ENCODE peak calls at places on chromosomes 3 and 15, in nine cellular contexts. N, I, X, W, R, B, G, P and O are unnamed samples.

GRCh38 chr3:159616234-159616825 is 372.3 kb upstream of the IL12A start:
- DNase-seq in N (peak; percentile 55), I (peak; percentile 16), X (peak; percentile 71), W (no peak), R (no peak), B (peak; percentile 52), G (no peak), P (no peak), O (peak; percentile 79)

GRCh38 chr15:100107606-100108225 is 234.1 kb downstream of the ADAMTS17 start:
- DNase-seq in N (peak; percentile 26), I (no peak), X (no peak), W (no peak), R (no peak), B (no peak), G (peak; percentile 69), P (no peak), O (no peak)

GRCh38 chr3:124587053-124587408 is 143.2 kb upstream of the UMPS start:
- DNase-seq in N (no peak), I (no peak), X (no peak), W (no peak), R (no peak), B (no peak), G (no peak), P (no peak), O (no peak)

GRCh38 chr3:94990952-94991705 is 928.3 kb downstream of the NSUN3 start:
- DNase-seq in N (no peak), I (no peak), X (no peak), W (no peak), R (no peak), B (no peak), G (no peak), P (no peak), O (no peak)

GRCh38 chr3:113057117-113057516 is 66.3 kb downstream of the GTPBP8 start:
- DNase-seq in N (no peak), I (no peak), X (no peak), W (no peak), R (no peak), B (no peak), G (no peak), P (no peak), O (no peak)

GRCh38 chr3:52682016-52682415 is 3.7 kb downstream of the PBRM1 start:
- DNase-seq in N (no peak), I (no peak), X (peak; percentile 79), W (no peak), R (peak; percentile 38), B (peak; percentile 27), G (no peak), P (no peak), O (peak; percentile 81)

GRCh38 chr3:112623717-112624116 is 17.2 kb downstream of the CCDC80 start:
- DNase-seq in N (no peak), I (no peak), X (no peak), W (no peak), R (no peak), B (no peak), G (no peak), P (no peak), O (peak; percentile 39)

GRCh38 chr3:56795097-56795806 is 6.5 kb downstream of the ARHGEF3 start:
- DNase-seq in N (no peak), I (no peak), X (no peak), W (no peak), R (no peak), B (no peak), G (no peak), P (no peak), O (no peak)

GRCh38 chr15:31805090-31805662 is 225.1 kb upstream of the CHRNA7 start:
- DNase-seq in N (no peak), I (no peak), X (no peak), W (no peak), R (no peak), B (no peak), G (no peak), P (no peak), O (no peak)

GRCh38 chr3:11307830-11308432 is 35.7 kb downstream of the ATG7 start:
- DNase-seq in N (no peak), I (no peak), X (no peak), W (no peak), R (no peak), B (no peak), G (no peak), P (no peak), O (no peak)

GRCh38 chr15:59276225-59277178 is 69.9 kb downstream of the LDHAL6B start:
- DNase-seq in N (no peak), I (no peak), X (no peak), W (no peak), R (peak; percentile 90), B (no peak), G (no peak), P (no peak), O (peak; percentile 30)

GRCh38 chr3:5123937-5124336 is 1.8 kb downstream of the ARL8B start:
- DNase-seq in N (no peak), I (no peak), X (no peak), W (no peak), R (no peak), B (no peak), G (peak; percentile 68), P (no peak), O (no peak)

GRCh38 chr3:108159865-108160264 is 62.4 kb downstream of the IFT57 start:
- DNase-seq in N (no peak), I (peak; percentile 2), X (peak; percentile 84), W (no peak), R (no peak), B (no peak), G (no peak), P (no peak), O (peak; percentile 84)